ENCODE peak calls at places on chromosomes 12 and 14, in seven cellular contexts. M, L, Q, B, N, E and P are unnamed samples.

GRCh38 chr14:104048758-104049496 is 36.6 kb upstream of the ASPG start:
- DNase-seq in M (no peak), L (no peak), N (no peak), E (no peak), B (no peak), Q (no peak), P (no peak)

GRCh38 chr14:30521899-30522736 is 36.8 kb upstream of the G2E3 start:
- DNase-seq in Q (no peak), L (no peak), B (peak; percentile 8), N (no peak), M (no peak), E (no peak), P (no peak)

GRCh38 chr14:75459099-75459741 is 31.4 kb downstream of the JDP2 start:
- DNase-seq in L (no peak), Q (peak; percentile 68), B (no peak), M (peak; percentile 76), E (peak; percentile 68), N (peak; percentile 43), P (no peak)

GRCh38 chr12:70178038-70178437 is 65.2 kb upstream of the CNOT2 start:
- DNase-seq in N (no peak), M (no peak), E (no peak), B (no peak), L (no peak), Q (no peak), P (no peak)

GRCh38 chr14:81211844-81212243 is 8.9 kb downstream of the GTF2A1 start:
- DNase-seq in E (no peak), N (peak; percentile 34), Q (no peak), M (no peak), B (no peak), L (no peak), P (no peak)

GRCh38 chr12:109277899-109278762 is 31.0 kb downstream of the FOXN4 start:
- DNase-seq in M (no peak), N (no peak), Q (no peak), E (no peak), B (peak; percentile 30), L (no peak), P (no peak)

GRCh38 chr12:47648056-47648579 is 57.7 kb downstream of the RPAP3 start:
- DNase-seq in M (no peak), N (no peak), L (no peak), Q (no peak), B (no peak), E (no peak), P (no peak)

GRCh38 chr14:73738518-73739173 is 24.5 kb upstream of the PNMA1 start:
- DNase-seq in L (no peak), M (no peak), Q (no peak), N (no peak), B (no peak), E (no peak), P (no peak)

GRCh38 chr12:120851444-120851843 is 52.7 kb downstream of the SPPL3 start:
- DNase-seq in L (no peak), B (no peak), E (no peak), M (peak; percentile 19), N (no peak), Q (no peak), P (no peak)

GRCh38 chr12:101670007-101670671 is 27.3 kb upstream of the CHPT1 start:
- DNase-seq in N (peak; percentile 36), Q (no peak), B (peak; percentile 44), M (peak; percentile 58), E (no peak), L (no peak), P (peak; percentile 26)

GRCh38 chr12:571795-572531 is 91.3 kb downstream of the NINJ2 start:
- DNase-seq in L (no peak), M (no peak), E (peak; percentile 40), Q (peak; percentile 48), N (peak; percentile 63), B (peak; percentile 55), P (peak; percentile 66)

GRCh38 chr14:88503754-88504406 is 50.9 kb downstream of the PTPN21 start:
- DNase-seq in B (no peak), M (no peak), Q (no peak), E (no peak), L (no peak), N (no peak), P (no peak)

GRCh38 chr12:3491938-3492867 is 1.2 kb downstream of the PRMT8 start:
- DNase-seq in B (peak; percentile 33), N (peak; percentile 50), M (peak; percentile 19), Q (peak; percentile 57), L (peak; percentile 79), E (peak; percentile 31), P (peak; percentile 15)

GRCh38 chr12:65696227-65696626 is 128.1 kb upstream of the HMGA2 start:
- DNase-seq in L (no peak), E (no peak), Q (no peak), B (no peak), M (no peak), N (no peak), P (no peak)

GRCh38 chr14:90645842-90646443 is 170.3 kb downstream of the TTC7B start:
- DNase-seq in B (peak; percentile 9), L (no peak), Q (no peak), N (no peak), M (no peak), E (no peak), P (peak; percentile 86)

GRCh38 chr12:132484891-132485441 is 5.0 kb upstream of the FBRSL1 start:
- DNase-seq in N (no peak), Q (no peak), M (no peak), B (no peak), E (no peak), L (no peak), P (no peak)

GRCh38 chr14:68564826-68565760 is 227.8 kb downstream of the ZFP36L1 start:
- DNase-seq in M (no peak), N (no peak), E (no peak), L (no peak), B (no peak), Q (no peak), P (no peak)

GRCh38 chr14:75879031-75879430 is 102.8 kb downstream of the TGFB3 start:
- DNase-seq in M (no peak), B (no peak), Q (no peak), N (no peak), L (no peak), E (no peak), P (no peak)

GRCh38 chr12:109827566-109828550 is 5.3 kb downstream of the TRPV4 start:
- DNase-seq in Q (no peak), M (peak; percentile 36), N (peak; percentile 37), L (no peak), E (peak; percentile 38), B (no peak), P (no peak)

GRCh38 chr14:18688346-18688745 is 87.4 kb downstream of the OR11H12 start:
- DNase-seq in L (no peak), B (no peak), M (no peak), Q (no peak), E (no peak), N (no peak), P (no peak)

GRCh38 chr12:4910502-4911315 is 1.0 kb downstream of the KCNA1 start:
- DNase-seq in L (peak; percentile 53), N (no peak), Q (no peak), B (no peak), M (no peak), E (no peak), P (no peak)
- TF ChIP-seq POLR2A in L (no peak), N (no peak), Q (no peak), B (no peak), M (no peak), E (no peak), P (no peak)

DNA sequence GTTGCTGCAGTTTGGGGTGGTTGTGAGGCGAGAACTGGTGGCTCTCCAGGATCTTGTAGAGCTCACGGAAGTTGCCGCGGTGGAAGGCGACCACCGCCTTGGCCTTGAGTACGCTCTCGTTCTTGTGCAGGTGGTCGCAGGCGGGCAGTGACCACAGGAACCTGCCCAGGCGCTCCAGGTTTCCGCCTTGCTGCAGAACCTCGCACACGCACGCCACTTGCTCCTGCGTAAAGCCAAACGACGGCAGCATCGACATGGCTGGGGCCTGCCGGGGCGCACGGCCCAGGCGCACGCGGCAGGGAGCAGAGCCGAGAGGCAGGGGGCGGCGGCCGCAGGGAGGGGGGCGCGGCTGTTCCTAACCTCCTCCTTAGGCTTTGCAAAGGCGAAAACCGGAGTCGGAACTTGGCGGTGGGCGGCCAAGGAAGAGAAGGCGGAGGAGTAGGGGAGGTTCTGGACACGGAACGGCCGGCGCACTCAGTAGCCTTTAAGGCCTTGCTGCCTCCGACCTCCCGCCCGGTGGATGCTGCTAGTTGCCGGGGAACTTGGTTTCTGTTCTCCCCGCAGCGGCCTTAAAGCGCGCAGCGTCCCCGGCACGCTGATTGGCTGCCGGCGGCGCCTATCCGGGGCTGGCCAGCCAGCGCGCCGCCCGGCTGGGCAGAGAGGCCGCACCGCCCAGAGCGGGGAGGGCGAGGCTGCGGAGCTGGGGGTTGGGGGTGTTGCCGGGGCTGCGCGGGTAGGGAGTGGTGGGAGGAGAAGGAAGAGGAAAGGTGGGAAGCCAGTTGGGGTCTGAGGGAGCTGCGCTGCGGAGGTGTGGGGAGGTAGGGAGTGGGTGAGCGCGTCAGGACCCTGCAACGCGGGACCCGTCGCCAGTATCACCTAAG is at the start of gene SIX1:
- DNase-seq in Q (no peak), E (peak; percentile 75), L (peak; percentile 68), M (peak; percentile 48), B (peak; percentile 95), N (peak; percentile 69), P (peak; percentile 83)
- TF ChIP-seq POLR2A in Q (no peak), E (no peak), L (no peak), M (no peak), B (peak; percentile 94), N (no peak), P (peak; percentile 57)

GRCh38 chr12:95070378-95070777 is 3.0 kb downstream of the NR2C1 start:
- DNase-seq in B (no peak), Q (no peak), L (no peak), E (no peak), N (no peak), M (no peak), P (no peak)

GRCh38 chr12:95073698-95074520 is 491 bp upstream of the NR2C1 start:
- DNase-seq in N (peak; percentile 30), E (no peak), M (no peak), Q (no peak), B (no peak), L (no peak), P (no peak)

GRCh38 chr12:95074766-95075165 is 1.3 kb upstream of the NR2C1 start:
- DNase-seq in Q (no peak), L (no peak), B (no peak), E (no peak), N (no peak), M (no peak), P (no peak)

GRCh38 chr12:95077341-95077740 is 3.9 kb upstream of the NR2C1 start:
- DNase-seq in N (no peak), Q (no peak), B (no peak), M (no peak), E (no peak), L (no peak), P (no peak)

GRCh38 chr12:95072900-95073697 is at the start of gene NR2C1:
- DNase-seq in E (peak; percentile 88), B (peak; percentile 99), N (peak; percentile 93), L (peak; percentile 98), M (peak; percentile 95), Q (peak; percentile 91), P (peak; percentile 96)
- TF ChIP-seq POLR2A in E (no peak), B (peak; percentile 36), N (peak; percentile 35), L (peak; percentile 30), M (peak; percentile 48), Q (no peak), P (peak; percentile 42)

GRCh38 chr12:6936642-6937480 is 6.8 kb upstream of the RNU7-1 start:
- DNase-seq in B (no peak), Q (no peak), L (no peak), N (peak; percentile 59), M (no peak), E (no peak), P (no peak)
- TF ChIP-seq POLR2A in B (no peak), Q (no peak), L (no peak), N (no peak), M (no peak), E (no peak), P (no peak)